ENCODE peak calls at places on chromosome X, in seven cellular contexts. N is DMS153; X is stimulated activated CD8-positive, alpha-beta memory T cell treated with anti-CD3 and anti-CD28 coated beads, Interleukin-15, amount 100 ng/mL, for 48 hours; R is KBM-7; I is T-helper 2 cell treated with Interferon-gamma antibody and Interleukin-4, amounts not matched to agents 5 μg/mL and 100 μg/mL, for 36 hours; P is activated T-cell treated with anti-CD3 and anti-CD28 coated beads for 24 hours; L is effector CD4-positive, alpha-beta T cell. F is an unnamed sample.

GRCh38 chrX:123983240-123983639 is 21.7 kb downstream of the STAG2 start:
- DNase-seq in R (no peak), P (no peak), I (no peak), X (no peak), N (no peak), L (no peak), F (no peak)

GRCh38 chrX:16125520-16126149 is 2.3 kb downstream of the GRPR start:
- DNase-seq in P (no peak), R (no peak), N (peak; percentile 9), L (no peak), X (no peak), I (no peak), F (no peak)

GRCh38 chrX:39907964-39908616 is 189.7 kb downstream of the BCOR start:
- DNase-seq in L (no peak), P (no peak), I (no peak), X (peak; percentile 0), N (no peak), R (no peak), F (peak; percentile 96)

GRCh38 chrX:63471004-63471403 is 119.9 kb upstream of the SPIN4 start:
- DNase-seq in R (peak; percentile 32), I (no peak), L (no peak), N (no peak), X (no peak), P (no peak), F (no peak)

GRCh38 chrX:135543924-135544323 is 23.5 kb downstream of the INTS6L start:
- DNase-seq in N (no peak), L (no peak), X (no peak), R (peak; percentile 29), I (peak; percentile 15), P (peak; percentile 4), F (no peak)

GRCh38 chrX:30246769-30247489 is at the start of gene MAGEB1:
- DNase-seq in I (no peak), L (no peak), R (no peak), P (no peak), X (no peak), N (no peak), F (no peak)

GRCh38 chrX:48530736-48531135 is 8.8 kb upstream of the TBC1D25 start:
- DNase-seq in P (no peak), X (no peak), I (no peak), L (no peak), R (no peak), N (no peak), F (no peak)

GRCh38 chrX:111868726-111869638 is 7.0 kb upstream of the TRPC5OS start:
- DNase-seq in R (peak; percentile 19), I (no peak), P (no peak), X (no peak), N (no peak), L (no peak), F (no peak)

GRCh38 chrX:2701600-2701999 is 10.5 kb downstream of the CD99 start:
- DNase-seq in N (no peak), L (no peak), R (peak; percentile 92), I (no peak), P (no peak), X (no peak), F (no peak)

GRCh38 chrX:15214614-15215013 is 55.3 kb downstream of the ASB9 start:
- DNase-seq in X (no peak), N (no peak), P (no peak), R (no peak), I (no peak), L (no peak), F (no peak)

GRCh38 chrX:8030361-8030760 is 103.1 kb upstream of the PNPLA4 start:
- DNase-seq in I (no peak), L (no peak), R (no peak), N (no peak), P (no peak), X (no peak), F (no peak)

GRCh38 chrX:119453202-119453601 is 15.0 kb upstream of the SLC25A5 start:
- DNase-seq in L (no peak), N (no peak), P (no peak), R (no peak), I (no peak), X (no peak), F (no peak)

GRCh38 chrX:37686348-37686736 is 751 bp downstream of the XK start:
- DNase-seq in I (no peak), X (no peak), L (no peak), R (no peak), P (no peak), N (no peak), F (no peak)

GRCh38 chrX:118521435-118521834 is 25.8 kb downstream of the DOCK11 start:
- DNase-seq in R (no peak), P (no peak), I (no peak), X (no peak), L (no peak), N (no peak), F (no peak)

GRCh38 chrX:46704767-46705386 is 54.0 kb downstream of the SLC9A7 start:
- DNase-seq in X (no peak), I (peak; percentile 58), N (no peak), L (no peak), P (peak; percentile 7), R (peak; percentile 80), F (no peak)

GRCh38 chrX:48700951-48701653 is 4.6 kb downstream of the SUV39H1 start:
- DNase-seq in P (no peak), X (no peak), R (peak; percentile 40), I (no peak), N (no peak), L (no peak), F (no peak)

GRCh38 chrX:97692575-97692974 is 808.9 kb downstream of the RPA4 start:
- DNase-seq in I (no peak), N (no peak), R (no peak), P (no peak), X (no peak), L (no peak), F (no peak)

GRCh38 chrX:124726881-124727280 is 380.5 kb downstream of the SH2D1A start:
- DNase-seq in X (no peak), I (no peak), N (no peak), R (no peak), L (no peak), P (no peak), F (no peak)

GRCh38 chrX:31590581-31591113 is 518.8 kb upstream of the FTHL17 start:
- DNase-seq in P (no peak), L (no peak), R (no peak), N (no peak), I (no peak), X (no peak), F (no peak)

GRCh38 chrX:23783569-23784486 is 855 bp downstream of the SAT1 start:
- DNase-seq in R (peak; percentile 58), P (no peak), X (no peak), N (no peak), L (no peak), I (no peak), F (peak; percentile 20)

GRCh38 chrX:154136627-154137161 is 7.3 kb upstream of the OPN1LW start:
- DNase-seq in P (peak; percentile 51), N (peak; percentile 30), I (peak; percentile 52), R (peak; percentile 90), L (peak; percentile 55), X (peak; percentile 49), F (peak; percentile 63)

GRCh38 chrX:39813631-39814246 is 284.0 kb downstream of the BCOR start:
- DNase-seq in N (no peak), P (no peak), R (no peak), L (no peak), I (no peak), X (no peak), F (no peak)

GRCh38 chrX:38236901-38237615 is 16.4 kb upstream of the SRPX start:
- DNase-seq in R (no peak), X (no peak), L (no peak), N (no peak), P (no peak), I (no peak), F (no peak)

GRCh38 chrX:150408561-150408960 is 45.4 kb downstream of the MAMLD1 start:
- DNase-seq in X (no peak), P (no peak), N (no peak), R (no peak), I (no peak), L (no peak), F (no peak)

GRCh38 chrX:153485396-153486080 is 9.2 kb upstream of the BGN start:
- DNase-seq in X (no peak), I (no peak), R (no peak), N (no peak), P (no peak), L (no peak), F (no peak)

GRCh38 chrX:119539872-119540271 is 25.3 kb downstream of the STEEP1 start:
- DNase-seq in P (no peak), N (no peak), L (no peak), I (no peak), R (no peak), X (no peak), F (no peak)

GRCh38 chrX:133985164-133986007 is at the start of gene GPC3:
- DNase-seq in L (no peak), P (peak; percentile 9), I (peak; percentile 36), N (peak; percentile 50), R (peak; percentile 17), X (peak; percentile 6), F (peak; percentile 29)

GRCh38 chrX:140149761-140150160 is 184.4 kb upstream of the CXorf66 start:
- DNase-seq in P (no peak), N (no peak), X (no peak), L (no peak), R (no peak), I (no peak), F (no peak)

GRCh38 chrX:42519666-42520231 is 258.2 kb downstream of the PPP1R2C start:
- DNase-seq in R (no peak), I (no peak), P (no peak), X (no peak), N (no peak), L (no peak), F (no peak)

GRCh38 chrX:17860811-17861495 is at the start of gene RAI2:
- DNase-seq in N (no peak), L (no peak), X (no peak), I (no peak), P (no peak), R (peak; percentile 14), F (no peak)

GRCh38 chrX:137212078-137212632 is 178.4 kb upstream of the GPR101 start:
- DNase-seq in I (no peak), P (no peak), N (no peak), L (no peak), R (no peak), X (no peak), F (no peak)

GRCh38 chrX:113384628-113385027 is 544.0 kb upstream of the AMOT start:
- DNase-seq in P (no peak), N (no peak), I (no peak), R (no peak), X (no peak), L (no peak), F (peak; percentile 41)

GRCh38 chrX:12076046-12076445 is 62.2 kb upstream of the FRMPD4 start:
- DNase-seq in X (no peak), R (no peak), N (no peak), I (no peak), L (no peak), P (no peak), F (no peak)

GRCh38 chrX:130834149-130834548 is 68.9 kb downstream of the ENOX2 start:
- DNase-seq in R (peak; percentile 54), L (no peak), N (no peak), X (no peak), I (no peak), P (no peak), F (no peak)

GRCh38 chrX:131812847-131813825 is 210.0 kb upstream of the STK26 start:
- DNase-seq in L (peak; percentile 81), X (peak; percentile 15), R (peak; percentile 27), N (no peak), P (peak; percentile 44), I (peak; percentile 60), F (no peak)

GRCh38 chrX:2863646-2864045 is 34.9 kb downstream of the GYG2 start:
- DNase-seq in I (no peak), L (no peak), P (no peak), R (no peak), X (no peak), N (no peak), F (peak; percentile 6)

F was measured in SJSA1.